ENCODE peak calls at places on chromosome 22, in ten cellular contexts. H is kidney epithelial cell, K is dorsolateral prefrontal cortex, V is body of pancreas, I is neural progenitor cell, P is fibroblast of pulmonary artery, D is choroid plexus epithelial cell, J is fibroblast of mammary gland, U is GM12865, A is tibial artery. Q is an unnamed sample.

GRCh38 chr22:44814266-44815098 is 62.1 kb downstream of the ARHGAP8 start:
- DNase-seq in D (no peak), J (no peak), K (no peak), U (no peak), V (no peak), I (no peak), P (no peak), A (no peak), H (no peak), Q (no peak)

GRCh38 chr22:28799125-28799833 is 1.1 kb downstream of the XBP1 start:
- DNase-seq in H (peak), U (peak), D (peak), P (peak), V (peak), A (peak), K (no peak), I (peak), J (peak), Q (peak)

GRCh38 chr22:29435236-29435635 is 3.1 kb upstream of the RFPL1 start:
- DNase-seq in P (no peak), V (no peak), J (peak), K (no peak), D (peak), H (no peak), A (no peak), I (no peak), U (no peak), Q (no peak)

GRCh38 chr22:25760294-25760693 is 18.3 kb downstream of the MYO18B start:
- DNase-seq in P (no peak), U (no peak), D (peak), I (no peak), H (no peak), V (no peak), J (no peak), K (no peak), A (no peak), Q (no peak)

GRCh38 chr22:27628891-27629631 is 172.5 kb downstream of the MN1 start:
- DNase-seq in K (no peak), J (no peak), U (no peak), P (no peak), I (no peak), V (no peak), H (no peak), D (no peak), A (no peak), Q (peak)

GRCh38 chr22:31871475-31871874 is 72.9 kb upstream of the YWHAH start:
- DNase-seq in P (no peak), D (no peak), J (no peak), H (no peak), K (no peak), A (no peak), V (no peak), U (no peak), I (no peak), Q (no peak)

GRCh38 chr22:39674536-39674935 is 104.0 kb downstream of the CACNA1I start:
- DNase-seq in K (no peak), J (no peak), D (no peak), A (no peak), U (no peak), P (no peak), I (no peak), V (no peak), H (peak), Q (no peak)

GRCh38 chr22:45911601-45912271 is 65.2 kb downstream of the WNT7B start:
- DNase-seq in D (peak), H (no peak), V (peak), U (no peak), I (no peak), K (no peak), J (peak), P (peak), A (peak), Q (no peak)

GRCh38 chr22:17770180-17771077 is 3.8 kb downstream of the BID start:
- DNase-seq in H (no peak), A (no peak), D (no peak), V (no peak), J (no peak), P (no peak), K (no peak), I (no peak), U (no peak), Q (no peak)

GRCh38 chr22:46450931-46451660 is 86.3 kb downstream of the CELSR1 start:
- DNase-seq in K (no peak), H (no peak), I (no peak), A (no peak), P (no peak), D (no peak), J (no peak), U (no peak), V (no peak), Q (no peak)

GRCh38 chr22:27997538-27997937 is 78.5 kb upstream of the PITPNB start:
- DNase-seq in K (no peak), D (no peak), V (no peak), I (no peak), J (peak), H (no peak), U (peak), P (no peak), A (no peak), Q (no peak)

GRCh38 chr22:27662359-27663030 is 139.1 kb downstream of the MN1 start:
- DNase-seq in U (no peak), H (no peak), K (peak), P (peak), J (no peak), A (peak), D (peak), I (no peak), V (peak), Q (no peak)

GRCh38 chr22:45553333-45554039 is 50.8 kb downstream of the FBLN1 start:
- DNase-seq in A (peak), J (peak), V (peak), U (peak), P (peak), K (peak), H (peak), I (peak), D (peak), Q (peak)

GRCh38 chr22:27647540-27647939 is 154.0 kb downstream of the MN1 start:
- DNase-seq in J (no peak), K (no peak), V (peak), H (no peak), D (no peak), P (no peak), I (no peak), A (no peak), U (no peak), Q (no peak)

GRCh38 chr22:46149493-46149997 is 781 bp upstream of the PPARA start:
- DNase-seq in V (peak), K (peak), A (peak), P (peak), U (peak), I (peak), J (no peak), D (no peak), H (no peak), Q (no peak)

GRCh38 chr22:38760477-38761201 is 4.8 kb upstream of the SUN2 start:
- DNase-seq in I (peak), K (no peak), A (no peak), U (no peak), P (peak), J (peak), D (peak), H (no peak), V (no peak), Q (no peak)

GRCh38 chr22:32668254-32669094 is 133.0 kb upstream of the TIMP3 start:
- DNase-seq in V (no peak), I (no peak), U (no peak), H (no peak), K (no peak), J (no peak), D (no peak), A (no peak), P (no peak), Q (no peak)

GRCh38 chr22:35140879-35141745 is 75.2 kb downstream of the ISX start:
- DNase-seq in D (no peak), H (no peak), I (peak), K (no peak), V (no peak), U (peak), P (no peak), A (no peak), J (no peak), Q (peak)

GRCh38 chr22:49971232-49972162 is 10.9 kb downstream of the PIM3 start:
- DNase-seq in V (peak), I (peak), A (peak), D (peak), J (peak), K (no peak), H (no peak), U (no peak), P (peak), Q (no peak)

GRCh38 chr22:40819741-40820140 is 595 bp upstream of the SLC25A17 start:
- DNase-seq in H (no peak), A (no peak), K (no peak), P (peak), U (peak), I (peak), V (no peak), D (peak), J (peak), Q (no peak)

GRCh38 chr22:46418827-46419226 is 83.3 kb downstream of the TRMU start:
- DNase-seq in P (no peak), A (no peak), V (no peak), U (no peak), J (no peak), I (no peak), K (no peak), D (no peak), H (no peak), Q (no peak)

GRCh38 chr22:39244073-39244495 is 698 bp downstream of the PDGFB start:
- DNase-seq in A (no peak), K (no peak), H (no peak), V (no peak), D (no peak), I (peak), U (no peak), J (no peak), P (no peak), Q (no peak)

GRCh38 chr22:46075764-46076531 is 74.4 kb upstream of the PPARA start:
- DNase-seq in P (no peak), J (no peak), H (no peak), A (peak), K (peak), U (no peak), D (no peak), V (no peak), I (no peak), Q (no peak)

GRCh38 chr22:31477329-31477728 is 12.3 kb downstream of the EIF4ENIF1 start:
- DNase-seq in J (no peak), I (no peak), A (no peak), P (no peak), U (peak), K (no peak), V (no peak), D (no peak), H (no peak), Q (no peak)

GRCh38 chr22:30694638-30695350 is at the start of gene OSBP2:
- DNase-seq in A (no peak), D (no peak), I (peak), K (peak), P (no peak), U (peak), J (no peak), V (peak), H (no peak), Q (no peak)

GRCh38 chr22:35422936-35423335 is 23.0 kb downstream of the MCM5 start:
- DNase-seq in I (no peak), J (no peak), H (no peak), V (no peak), D (no peak), P (no peak), K (no peak), A (no peak), U (no peak), Q (no peak)

GRCh38 chr22:50700387-50701075 is 27.9 kb downstream of the SHANK3 start:
- DNase-seq in V (no peak), H (no peak), J (peak), A (no peak), K (no peak), I (no peak), P (no peak), U (no peak), D (no peak), Q (no peak)

GRCh38 chr22:45997077-45997774 is 20.3 kb upstream of the WNT7B start:
- DNase-seq in I (peak), H (peak), K (peak), J (peak), P (peak), V (peak), U (peak), A (peak), D (peak), Q (no peak)

GRCh38 chr22:47036352-47036751 is 273.9 kb downstream of the TBC1D22A start:
- DNase-seq in J (no peak), A (no peak), U (no peak), I (no peak), P (no peak), H (no peak), K (no peak), D (no peak), V (no peak), Q (no peak)

GRCh38 chr22:43884600-43885318 is 7.1 kb downstream of the PNPLA5 start:
- DNase-seq in H (no peak), J (peak), I (peak), K (peak), D (peak), P (peak), A (peak), U (peak), V (peak), Q (no peak)

GRCh38 chr22:23273445-23274145 is 93.3 kb downstream of the BCR start:
- DNase-seq in P (no peak), U (no peak), I (no peak), V (no peak), D (no peak), J (no peak), K (no peak), H (no peak), A (no peak), Q (no peak)

GRCh38 chr22:23276656-23277582 is 96.6 kb downstream of the BCR start:
- DNase-seq in H (no peak), V (no peak), D (no peak), U (no peak), J (no peak), I (no peak), P (no peak), K (no peak), A (no peak), Q (no peak)

GRCh38 chr22:23274146-23274526 is 93.8 kb downstream of the BCR start:
- DNase-seq in K (no peak), I (no peak), U (no peak), D (no peak), P (no peak), J (no peak), A (no peak), V (no peak), H (no peak), Q (no peak)

GRCh38 chr22:23275751-23276150 is 95.4 kb downstream of the BCR start:
- DNase-seq in K (no peak), U (no peak), H (no peak), P (no peak), J (no peak), D (no peak), A (no peak), V (no peak), I (no peak), Q (no peak)

GRCh38 chr22:23274891-23275694 is 94.8 kb downstream of the BCR start:
- DNase-seq in H (no peak), J (no peak), I (no peak), V (no peak), D (no peak), K (no peak), A (no peak), P (no peak), U (no peak), Q (no peak)
- TF ChIP-seq CTCF in H (no peak), J (no peak), I (no peak), V (no peak), D (no peak), K (no peak), A (no peak), P (no peak), U (no peak), Q (no peak)

GRCh38 chr22:20038574-20038973 is 17.7 kb downstream of the TANGO2 start:
- DNase-seq in U (no peak), I (no peak), H (no peak), J (no peak), D (no peak), V (no peak), P (no peak), K (no peak), A (no peak), Q (no peak)

GRCh38 chr22:20035375-20036084 is 14.6 kb downstream of the TANGO2 start:
- DNase-seq in H (no peak), A (no peak), I (no peak), U (no peak), D (no peak), K (no peak), J (no peak), P (no peak), V (no peak), Q (no peak)

GRCh38 chr22:20036119-20036518 is 15.2 kb downstream of the TANGO2 start:
- DNase-seq in I (no peak), P (no peak), A (no peak), U (peak), V (no peak), H (no peak), J (no peak), K (no peak), D (no peak), Q (no peak)

GRCh38 chr22:20037419-20037818 is 16.5 kb downstream of the TANGO2 start:
- DNase-seq in J (no peak), U (peak), A (no peak), V (no peak), I (no peak), H (no peak), D (no peak), P (no peak), K (no peak), Q (no peak)

GRCh38 chr22:20036535-20037392 is 15.9 kb downstream of the TANGO2 start:
- DNase-seq in U (no peak), A (no peak), I (no peak), J (no peak), H (no peak), V (no peak), P (no peak), K (no peak), D (no peak), Q (no peak)
- H3K4me3 ChIP-seq in U (no peak), A (no peak), I (no peak), J (no peak), H (no peak), V (no peak), P (no peak), K (no peak), D (no peak), Q (no peak)

GRCh38 chr22:37175414-37176144 is 12.5 kb downstream of the C1QTNF6 start:
- DNase-seq in K (peak), V (no peak), A (no peak), H (no peak), P (no peak), D (no peak), J (peak), I (no peak), U (no peak), Q (no peak)
- TF ChIP-seq CTCF in K (no peak), V (no peak), A (no peak), H (no peak), P (no peak), D (no peak), J (no peak), I (no peak), U (no peak), Q (no peak)

GRCh38 chr22:37567991-37568390 is 7.7 kb downstream of the CDC42EP1 start:
- DNase-seq in J (no peak), P (no peak), I (no peak), H (no peak), U (no peak), D (no peak), V (no peak), K (no peak), A (no peak), Q (no peak)

GRCh38 chr22:37569921-37570660 is 9.8 kb downstream of the LGALS2 start:
- DNase-seq in P (no peak), K (no peak), V (peak), U (no peak), A (no peak), I (no peak), J (no peak), H (no peak), D (no peak), Q (no peak)

GRCh38 chr22:37570661-37570976 is 9.3 kb downstream of the LGALS2 start:
- DNase-seq in I (no peak), A (no peak), P (no peak), H (no peak), V (no peak), J (no peak), K (no peak), U (no peak), D (no peak), Q (no peak)

GRCh38 chr22:37568448-37569008 is 8.2 kb downstream of the CDC42EP1 start:
- DNase-seq in D (no peak), J (no peak), I (no peak), P (no peak), H (no peak), K (no peak), A (no peak), V (no peak), U (no peak), Q (no peak)

DNA sequence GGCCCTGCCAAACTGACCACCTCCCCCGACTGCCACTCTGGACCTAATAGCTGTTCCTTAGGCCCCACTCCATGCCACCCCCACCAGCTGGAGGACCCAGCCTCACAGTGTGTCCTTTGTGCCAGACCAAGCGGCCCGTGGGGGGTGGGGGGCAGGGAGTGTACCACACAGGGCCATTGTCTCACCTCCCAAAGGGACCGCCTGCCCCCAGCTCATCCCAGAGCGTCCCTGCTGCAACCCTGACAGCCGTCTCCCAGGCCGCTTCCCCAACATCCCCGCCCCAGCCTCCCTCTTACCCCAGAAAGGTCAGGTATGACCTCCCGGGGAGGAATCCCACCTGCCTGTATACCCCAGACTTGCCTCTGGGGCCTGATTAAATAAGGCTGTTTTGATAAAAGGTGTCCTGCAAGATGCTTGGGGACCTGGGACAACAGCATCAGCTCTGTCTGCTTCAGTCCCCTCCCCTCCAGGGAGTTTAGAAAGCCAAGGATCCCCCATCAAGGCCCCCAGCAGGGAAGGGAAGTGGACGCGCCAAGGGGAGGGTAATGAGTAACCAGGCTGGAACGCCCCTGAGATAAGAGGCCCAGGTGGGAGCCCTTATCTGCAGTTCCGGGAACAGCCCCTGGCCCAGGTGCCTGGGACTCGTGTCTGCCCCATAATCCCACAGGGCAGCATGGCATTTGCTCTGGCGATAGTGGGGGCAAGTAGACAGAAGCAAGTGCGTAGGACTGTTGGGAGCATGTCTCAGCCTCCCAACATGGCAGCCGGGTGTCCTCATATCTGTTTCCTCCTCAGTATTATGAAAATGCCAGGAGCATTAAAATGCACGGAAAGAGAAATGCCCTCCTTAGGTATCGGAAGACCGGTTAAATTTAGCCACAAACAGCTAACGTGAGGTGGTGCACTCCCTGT is 9.0 kb downstream of the CDC42EP1 start:
- DNase-seq in I (no peak), H (no peak), J (no peak), V (peak), A (no peak), D (no peak), K (peak), U (no peak), P (no peak), Q (no peak)
- H3K4me3 ChIP-seq in I (no peak), H (no peak), J (no peak), V (no peak), A (no peak), D (no peak), K (no peak), U (no peak), P (no peak), Q (no peak)

DNA sequence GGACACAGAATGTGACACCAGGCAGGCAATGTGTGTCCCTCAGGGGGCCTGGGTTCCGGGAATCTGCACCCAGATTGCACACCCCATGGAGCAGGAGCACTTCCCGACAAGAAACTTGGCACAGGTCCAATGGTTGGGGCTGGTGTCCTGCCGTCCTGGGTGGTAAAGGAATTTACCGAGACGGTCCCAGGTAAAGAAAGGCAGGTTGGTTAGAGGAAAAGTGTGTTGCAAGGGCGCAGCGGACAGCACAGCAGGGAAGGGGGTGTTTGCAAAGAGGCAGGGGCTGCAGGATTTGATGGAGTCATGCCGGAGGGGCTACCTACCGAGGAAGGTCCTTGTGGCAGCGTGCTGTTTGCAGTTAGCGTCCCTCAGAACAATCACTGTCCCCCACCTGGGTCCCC is 1424.2 kb downstream of the BRD1 start:
- DNase-seq in V (no peak), D (no peak), U (no peak), I (no peak), J (no peak), H (no peak), A (no peak), P (no peak), K (peak), Q (no peak)
- TF ChIP-seq CTCF in V (no peak), D (no peak), U (no peak), I (no peak), J (no peak), H (no peak), A (no peak), P (no peak), K (no peak), Q (no peak)